ENCODE peak calls at places on chromosomes 6 and 20, in four cellular contexts. C, A, E and K are unnamed samples. For H3K9me3 and H3K36me3, the result is how much of the 10 kb centered on the place peaks cover.

GRCh38 chr20:59027746-59028320 is 4.3 kb downstream of the ATP5F1E start:
- DNase-seq in E (no peak), C (no peak), A (no peak), K (no peak)

GRCh38 chr6:148888853-148889252 is 142.0 kb downstream of the UST start:
- DNase-seq in C (no peak), E (no peak), A (no peak), K (no peak)

GRCh38 chr6:134372603-134373281 is 54.8 kb upstream of the SGK1 start:
- DNase-seq in E (peak), A (peak), C (no peak), K (peak)

GRCh38 chr20:9228774-9229450 is 160.0 kb downstream of the PLCB4 start:
- DNase-seq in E (no peak), C (no peak), A (no peak), K (peak)

GRCh38 chr6:30935018-30935417 is 3.0 kb upstream of the SFTA2 start:
- DNase-seq in E (peak), A (no peak), C (no peak), K (no peak)

GRCh38 chr6:22754111-22754510 is 184.7 kb downstream of the HDGFL1 start:
- DNase-seq in A (no peak), E (no peak), C (no peak), K (no peak)

GRCh38 chr6:139943391-139943790 is 568.9 kb upstream of the CITED2 start:
- DNase-seq in A (no peak), C (no peak), E (no peak), K (no peak)

GRCh38 chr6:19851273-19852089 is 14.3 kb downstream of the ID4 start:
- DNase-seq in C (peak), E (peak), A (no peak), K (no peak)

GRCh38 chr20:39767352-39767751 is 805.2 kb downstream of the DHX35 start:
- DNase-seq in A (no peak), E (no peak), C (no peak), K (no peak)
- H3K9me3 ChIP-seq in A (under half), E (under half), C (under half), K (under half)

GRCh38 chr6:136792066-136792944 is at the start of gene MAP3K5:
- DNase-seq in E (peak), A (peak), C (peak), K (peak)

GRCh38 chr6:136792945-136793289 is 640 bp upstream of the MAP3K5 start:
- DNase-seq in C (peak), A (peak), E (peak), K (peak)

GRCh38 chr6:136791296-136792065 is 796 bp downstream of the MAP3K5 start:
- DNase-seq in E (peak), A (peak), C (peak), K (peak)

GRCh38 chr6:136788069-136788902 is 4.0 kb downstream of the MAP3K5 start:
- DNase-seq in A (no peak), E (no peak), C (no peak), K (no peak)

GRCh38 chr6:136790411-136791295 is 1.6 kb downstream of the MAP3K5 start:
- DNase-seq in C (no peak), A (no peak), E (no peak), K (no peak)
- H3K36me3 ChIP-seq in C (under half), A (under half), E (under half), K (under half)

GRCh38 chr20:56328861-56329260 is 29.9 kb upstream of the FAM210B start:
- DNase-seq in E (no peak), A (no peak), C (no peak), K (no peak)

GRCh38 chr20:56322661-56323060 is 36.1 kb upstream of the FAM210B start:
- DNase-seq in E (no peak), A (no peak), C (no peak), K (no peak)

GRCh38 chr20:56323656-56324055 is 35.1 kb upstream of the FAM210B start:
- DNase-seq in C (no peak), A (no peak), E (no peak), K (no peak)

DNA sequence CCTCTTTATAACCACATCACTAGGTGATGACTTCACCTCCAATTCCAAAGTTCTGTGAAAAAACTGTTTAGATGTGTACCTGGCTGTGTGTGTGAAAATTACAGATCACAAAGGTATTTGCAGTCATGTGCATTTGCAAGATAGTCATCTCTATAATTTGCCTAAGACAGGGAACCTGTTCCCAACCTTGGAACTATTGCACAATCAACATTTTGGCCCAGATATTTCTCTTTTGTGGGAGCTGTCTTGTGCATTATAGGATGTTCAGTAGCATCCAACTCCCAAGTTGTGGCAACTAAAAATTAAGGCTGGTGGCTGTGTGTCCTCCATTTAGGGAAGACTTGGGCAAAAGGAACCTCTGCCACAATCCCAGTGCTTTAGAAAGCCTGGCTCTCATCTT is 34.0 kb upstream of the FAM210B start:
- DNase-seq in A (no peak), C (no peak), E (no peak), K (no peak)
- H3K9me3 ChIP-seq in A (under half), C (under half), E (under half), K (under half)

GRCh38 chr6:160739955-160740354 is 37.9 kb downstream of the PLG start:
- DNase-seq in E (no peak), C (no peak), A (no peak), K (no peak)

GRCh38 chr6:160737934-160738333 is 35.9 kb downstream of the PLG start:
- DNase-seq in E (no peak), A (no peak), C (no peak), K (no peak)

GRCh38 chr6:160742090-160742489 is 40.0 kb downstream of the PLG start:
- DNase-seq in A (no peak), C (no peak), E (no peak), K (no peak)
- H3K36me3 ChIP-seq in A (under half), C (under half), E (under half), K (under half)